ENCODE peak calls at places on chromosomes 5 and 9, in ten cellular contexts. G, C, P, R, T, W, Y, I, L and J are unnamed samples. For H3K4me1, the result is how much of the 10 kb centered on the place peaks cover.

GRCh38 chr5:84437673-84438315 is 53.1 kb upstream of the EDIL3 start:
- DNase-seq in I (no peak), R (no peak), T (no peak), L (no peak), G (no peak), C (no peak), P (peak), W (no peak), Y (no peak), J (no peak)

GRCh38 chr9:2798423-2798822 is 45.5 kb downstream of the PUM3 start:
- DNase-seq in P (peak), C (no peak), I (no peak), L (no peak), W (no peak), G (no peak), R (no peak), T (no peak), Y (no peak), J (no peak)

GRCh38 chr5:17203329-17204132 is 13.9 kb upstream of the BASP1 start:
- DNase-seq in I (no peak), P (peak), C (peak), T (no peak), R (peak), Y (peak), W (no peak), G (no peak), L (peak), J (no peak)

GRCh38 chr5:159469496-159470370 is 139.4 kb upstream of the IL12B start:
- DNase-seq in L (no peak), G (no peak), R (no peak), C (no peak), P (no peak), T (no peak), I (no peak), Y (peak), W (no peak), J (no peak)

GRCh38 chr5:124574521-124575436 is 171.7 kb downstream of the ZNF608 start:
- DNase-seq in L (no peak), Y (peak), T (no peak), W (no peak), C (no peak), R (no peak), I (no peak), P (no peak), G (no peak), J (no peak)

GRCh38 chr5:180133971-180134508 is 62.5 kb upstream of the RNF130 start:
- DNase-seq in Y (no peak), W (no peak), P (no peak), L (no peak), C (no peak), I (no peak), R (no peak), G (no peak), T (no peak), J (no peak)

GRCh38 chr5:132889501-132889900 is 16.0 kb downstream of the LEAP2 start:
- DNase-seq in Y (no peak), P (no peak), C (no peak), G (no peak), W (no peak), L (no peak), R (no peak), I (no peak), T (no peak), J (no peak)

GRCh38 chr5:157388148-157388547 is 71.9 kb upstream of the NIPAL4 start:
- DNase-seq in P (peak), L (no peak), I (no peak), T (no peak), Y (no peak), C (no peak), W (no peak), G (no peak), R (no peak), J (no peak)

GRCh38 chr5:180433029-180433416 is 61.2 kb upstream of the CNOT6 start:
- DNase-seq in T (no peak), I (no peak), R (no peak), G (no peak), W (no peak), Y (no peak), L (no peak), P (no peak), C (no peak), J (no peak)

GRCh38 chr5:83253731-83254130 is 176.4 kb downstream of the XRCC4 start:
- DNase-seq in P (no peak), Y (no peak), C (no peak), I (no peak), T (no peak), G (no peak), L (no peak), W (no peak), R (no peak), J (no peak)

GRCh38 chr9:22047596-22047995 is 38.5 kb upstream of the CDKN2B start:
- DNase-seq in Y (no peak), C (no peak), W (no peak), T (no peak), R (no peak), P (no peak), L (no peak), I (no peak), G (no peak), J (no peak)

GRCh38 chr9:132651259-132651658 is 18.5 kb downstream of the DDX31 start:
- DNase-seq in I (no peak), L (no peak), P (peak), C (no peak), T (no peak), Y (no peak), W (no peak), R (peak), G (no peak), J (no peak)

GRCh38 chr9:742914-743594 is 98.4 kb upstream of the DMRT1 start:
- DNase-seq in W (no peak), T (no peak), L (no peak), Y (peak), C (no peak), I (no peak), P (no peak), G (no peak), R (no peak), J (no peak)

GRCh38 chr5:65768723-65769122 is 46.7 kb downstream of the NLN start:
- DNase-seq in T (no peak), Y (no peak), G (no peak), L (no peak), P (no peak), W (no peak), I (no peak), R (no peak), C (no peak), J (no peak)

DNA sequence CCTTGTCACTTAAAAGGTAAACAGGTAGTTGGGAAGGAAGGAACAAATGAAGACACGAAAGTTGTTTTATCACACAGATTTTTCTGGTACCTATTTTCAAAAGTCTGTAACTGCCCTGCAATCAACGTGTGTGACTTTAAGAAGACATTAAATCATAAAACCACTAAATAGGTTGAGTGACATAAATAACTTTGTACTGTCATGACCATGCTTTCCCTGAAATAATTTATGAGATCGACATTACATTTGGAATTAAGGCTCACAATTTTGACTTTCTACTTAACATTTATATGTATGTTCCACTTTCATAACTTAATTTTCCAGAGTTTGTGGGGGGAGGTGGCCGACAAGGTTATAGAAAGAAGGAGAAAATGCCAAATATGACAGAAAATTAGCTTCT is 181.1 kb downstream of the MLLT3 start:
- DNase-seq in W (no peak), T (no peak), Y (no peak), I (no peak), G (no peak), P (no peak), C (no peak), L (no peak), R (no peak), J (no peak)
- H3K4me1 ChIP-seq in W (under half), T (under half), Y (under half), I (under half), G (under half), P (under half), C (under half), L (under half), R (under half), J (under half)

GRCh38 chr5:95842955-95843544 is 20.5 kb upstream of the GLRX start:
- DNase-seq in L (no peak), G (no peak), W (peak), R (peak), T (peak), P (peak), C (peak), Y (peak), I (peak), J (peak)
- H3K27ac ChIP-seq in L (peak), G (no peak), W (peak), R (peak), T (no peak), P (peak), C (peak), Y (no peak), I (no peak), J (peak)

GRCh38 chr5:177507165-177507564 is 2.5 kb downstream of the DOK3 start:
- DNase-seq in C (no peak), W (no peak), T (no peak), G (no peak), R (no peak), I (no peak), L (no peak), Y (no peak), P (no peak), J (no peak)
- H3K4me1 ChIP-seq in C (under half), W (under half), T (under half), G (under half), R (under half), I (under half), L (under half), Y (under half), P (under half), J (under half)

GRCh38 chr9:70398145-70398556 is 16.3 kb downstream of the KLF9 start:
- DNase-seq in L (no peak), W (no peak), C (no peak), P (no peak), Y (no peak), I (no peak), G (no peak), T (no peak), R (no peak), J (no peak)

GRCh38 chr9:70403166-70403565 is 11.3 kb downstream of the KLF9 start:
- DNase-seq in R (no peak), T (no peak), P (no peak), C (no peak), G (no peak), L (no peak), W (no peak), Y (no peak), I (no peak), J (no peak)

GRCh38 chr9:70399141-70399540 is 15.3 kb downstream of the KLF9 start:
- DNase-seq in C (no peak), T (no peak), I (no peak), L (no peak), G (no peak), Y (no peak), W (no peak), P (no peak), R (no peak), J (no peak)

GRCh38 chr9:70402213-70402612 is 12.2 kb downstream of the KLF9 start:
- DNase-seq in Y (no peak), G (no peak), R (no peak), W (no peak), I (no peak), L (no peak), T (no peak), C (no peak), P (no peak), J (no peak)

DNA sequence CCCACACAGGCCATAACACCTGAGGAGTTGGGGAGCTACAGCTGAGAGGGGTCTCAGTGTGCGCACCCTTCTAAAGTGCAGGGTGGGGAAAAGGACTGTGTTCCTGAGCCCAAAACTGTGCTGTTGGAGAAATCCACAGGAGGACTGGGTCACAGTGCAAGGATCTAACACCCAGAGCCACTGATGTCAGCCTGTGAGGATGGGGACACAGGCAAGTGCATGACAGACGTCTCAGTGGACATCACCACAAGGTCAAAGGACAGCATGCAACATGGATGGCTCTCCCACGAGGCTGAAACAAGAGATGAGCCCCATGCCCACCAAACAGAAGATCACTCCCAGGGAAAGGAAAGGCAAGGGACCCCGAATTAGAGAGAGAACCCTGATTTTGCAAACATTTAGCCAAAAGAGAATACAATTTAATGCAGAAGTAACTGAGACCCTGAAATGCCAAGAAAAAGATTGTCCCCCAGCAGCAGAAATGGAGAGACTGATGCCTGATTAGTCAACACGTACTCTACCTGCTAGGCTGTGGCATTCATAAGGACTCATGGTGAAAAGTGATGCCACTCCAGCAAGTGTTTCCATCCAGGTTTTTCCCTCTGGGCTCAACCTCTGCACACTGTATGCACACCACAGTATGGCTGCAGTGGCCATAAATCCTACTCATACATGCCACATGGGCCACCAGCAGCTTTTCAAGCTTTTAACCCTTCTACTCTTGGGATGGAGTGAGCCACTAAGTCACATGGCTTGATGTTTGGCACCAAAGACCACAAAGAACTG is 14.2 kb downstream of the KLF9 start:
- DNase-seq in T (no peak), I (no peak), W (no peak), P (no peak), R (no peak), G (no peak), C (no peak), L (no peak), Y (no peak), J (no peak)
- H3K27ac ChIP-seq in T (no peak), I (no peak), W (peak), P (no peak), R (peak), G (no peak), C (peak), L (no peak), Y (no peak), J (no peak)

GRCh38 chr5:80250801-80251200 is 5.0 kb downstream of the SERINC5 start:
- DNase-seq in I (no peak), C (no peak), R (no peak), T (no peak), W (no peak), G (no peak), P (no peak), Y (no peak), L (no peak), J (no peak)

GRCh38 chr5:80245986-80246781 is 9.7 kb downstream of the SERINC5 start:
- DNase-seq in I (no peak), G (peak), R (no peak), C (no peak), P (peak), Y (peak), L (no peak), W (no peak), T (no peak), J (no peak)

GRCh38 chr5:80249876-80250275 is 6.0 kb downstream of the SERINC5 start:
- DNase-seq in T (no peak), R (no peak), C (no peak), P (no peak), I (no peak), Y (peak), W (no peak), G (no peak), L (no peak), J (no peak)

GRCh38 chr5:80246995-80247729 is 8.7 kb downstream of the SERINC5 start:
- DNase-seq in R (peak), T (peak), I (peak), G (peak), P (peak), C (peak), W (no peak), Y (peak), L (peak), J (peak)

GRCh38 chr5:80248378-80248777 is 7.5 kb downstream of the SERINC5 start:
- DNase-seq in W (no peak), L (no peak), I (no peak), C (no peak), R (no peak), Y (no peak), P (no peak), T (no peak), G (no peak), J (no peak)
- H3K4me1 ChIP-seq in W (under half), L (under half), I (under half), C (under half), R (under half), Y (half or more), P (under half), T (half or more), G (under half), J (under half)

DNA sequence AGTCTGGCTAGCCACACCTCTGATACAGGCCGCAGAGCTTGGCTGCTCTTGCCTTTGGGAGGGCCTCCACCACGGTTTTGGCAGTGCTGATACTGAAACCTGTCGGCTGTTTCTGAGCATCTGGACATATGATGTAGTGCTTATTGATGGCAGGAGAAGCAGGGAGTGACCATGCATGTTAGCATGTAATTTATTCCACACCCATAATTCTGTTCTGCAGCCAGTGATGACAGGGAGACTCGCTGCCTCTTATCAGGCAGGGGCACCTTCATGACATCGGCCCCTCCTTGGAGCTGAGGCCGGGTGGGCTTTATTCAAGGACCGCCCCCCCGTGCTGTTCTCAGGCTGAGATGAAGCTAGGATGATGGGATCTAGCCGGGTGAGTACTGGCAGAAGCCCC is 49.0 kb downstream of the OLFM1 start:
- DNase-seq in G (no peak), W (no peak), Y (no peak), C (no peak), T (no peak), P (no peak), R (no peak), L (no peak), I (no peak), J (no peak)
- H3K27ac ChIP-seq in G (no peak), W (no peak), Y (no peak), C (no peak), T (no peak), P (no peak), R (peak), L (no peak), I (no peak), J (no peak)

GRCh38 chr9:78592866-78593265 is 295.9 kb downstream of the PSAT1 start:
- DNase-seq in P (peak), L (no peak), R (no peak), G (no peak), I (no peak), Y (no peak), C (no peak), T (no peak), W (no peak), J (no peak)

GRCh38 chr9:78599939-78600338 is 303.0 kb downstream of the PSAT1 start:
- DNase-seq in Y (no peak), G (no peak), R (no peak), L (no peak), C (no peak), T (no peak), I (no peak), P (peak), W (no peak), J (no peak)

GRCh38 chr9:78590068-78590467 is 293.1 kb downstream of the PSAT1 start:
- DNase-seq in T (no peak), G (no peak), P (peak), L (no peak), R (no peak), I (no peak), W (no peak), Y (no peak), C (no peak), J (no peak)

GRCh38 chr9:78598120-78598519 is 301.2 kb downstream of the PSAT1 start:
- DNase-seq in L (no peak), I (no peak), W (no peak), G (no peak), P (no peak), C (no peak), T (no peak), R (no peak), Y (no peak), J (no peak)

GRCh38 chr9:78595200-78595945 is 298.4 kb downstream of the PSAT1 start:
- DNase-seq in R (no peak), Y (no peak), I (no peak), W (no peak), T (no peak), C (no peak), L (no peak), P (peak), G (no peak), J (no peak)
- H3K4me1 ChIP-seq in R (under half), Y (under half), I (under half), W (under half), T (under half), C (under half), L (under half), P (under half), G (under half), J (under half)

GRCh38 chr9:34579097-34579818 is 10.3 kb downstream of the CNTFR start:
- DNase-seq in W (no peak), T (no peak), G (no peak), C (no peak), R (no peak), L (no peak), I (no peak), Y (peak), P (no peak), J (no peak)
- H3K27ac ChIP-seq in W (no peak), T (no peak), G (peak), C (no peak), R (peak), L (no peak), I (no peak), Y (no peak), P (no peak), J (no peak)

DNA sequence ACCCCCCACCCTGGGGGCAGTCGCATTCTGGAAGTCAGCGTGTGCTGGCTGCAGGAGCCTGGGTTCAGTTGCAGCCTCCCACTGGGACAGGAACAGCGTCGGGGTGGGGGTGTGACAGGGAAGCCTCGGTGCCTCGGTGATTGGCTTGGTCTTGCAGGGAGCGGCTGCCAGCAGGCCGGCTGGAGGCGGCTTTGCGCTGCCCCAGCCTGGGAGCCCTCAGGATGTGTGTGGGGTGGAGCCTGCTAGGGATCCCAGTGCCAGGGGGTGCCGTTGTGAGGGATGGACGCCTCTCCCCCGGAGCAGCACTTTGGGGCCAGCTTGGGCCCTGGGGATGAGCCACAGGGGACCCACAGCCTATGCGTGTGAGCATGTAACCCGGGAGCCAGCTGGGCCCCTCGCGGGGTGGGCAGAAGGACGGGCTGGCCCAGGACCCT is 101.3 kb downstream of the RGS3 start:
- DNase-seq in W (peak), Y (peak), T (no peak), I (peak), L (no peak), C (peak), G (no peak), P (peak), R (no peak), J (peak)
- H3K4me1 ChIP-seq in W (under half), Y (under half), T (under half), I (under half), L (under half), C (under half), G (under half), P (under half), R (under half), J (under half)

GRCh38 chr9:77399964-77400363 is 222.6 kb downstream of the VPS13A start:
- DNase-seq in G (no peak), Y (no peak), P (no peak), T (no peak), C (no peak), R (no peak), W (no peak), I (no peak), L (no peak), J (no peak)
- H3K27ac ChIP-seq in G (no peak), Y (no peak), P (no peak), T (no peak), C (no peak), R (no peak), W (no peak), I (no peak), L (no peak), J (no peak)